ENCODE peak calls at places on chromosomes 7 and 10, in five cellular contexts. U is stomach, L is cardiac muscle cell, H is Panc1, R is upper lobe of right lung. Y is an unnamed sample. For H3K36me3, the result is how much of the 10 kb centered on the place peaks cover.

GRCh38 chr7:64098-64521 is 128.3 kb upstream of the FAM20C start:
- DNase-seq in L (peak), H (peak), R (peak), U (peak), Y (no peak)

GRCh38 chr7:17781491-17782215 is 158.6 kb downstream of the SNX13 start:
- DNase-seq in R (no peak), L (no peak), U (no peak), H (no peak), Y (no peak)

GRCh38 chr10:128013626-128014025 is 106.7 kb downstream of the PTPRE start:
- DNase-seq in R (peak), L (no peak), U (no peak), H (no peak), Y (peak)

GRCh38 chr7:39105720-39106119 is 128.0 kb downstream of the POU6F2 start:
- DNase-seq in H (no peak), U (no peak), L (no peak), R (no peak), Y (no peak)

GRCh38 chr10:132386419-132386831 is 10.6 kb upstream of the PWWP2B start:
- DNase-seq in H (no peak), R (peak), U (no peak), L (no peak), Y (no peak)

GRCh38 chr7:93025389-93025788 is 92.4 kb downstream of the SAMD9 start:
- DNase-seq in L (no peak), H (no peak), R (no peak), U (no peak), Y (no peak)

GRCh38 chr7:155764432-155764798 is 47.8 kb downstream of the SHH start:
- DNase-seq in U (no peak), L (no peak), H (no peak), R (no peak), Y (no peak)

GRCh38 chr7:28236560-28236959 is 56.0 kb upstream of the JAZF1 start:
- DNase-seq in H (no peak), U (no peak), R (no peak), L (no peak), Y (no peak)

GRCh38 chr10:132784582-132785432 is 1.1 kb downstream of the NKX6-2 start:
- DNase-seq in R (no peak), L (no peak), H (no peak), U (no peak), Y (no peak)

GRCh38 chr7:115805458-115805857 is 225.1 kb downstream of the TFEC start:
- DNase-seq in R (no peak), U (no peak), H (no peak), L (no peak), Y (no peak)

GRCh38 chr7:28903779-28904538 is 54.2 kb downstream of the TRIL start:
- DNase-seq in H (no peak), L (no peak), U (no peak), R (no peak), Y (no peak)

GRCh38 chr10:127866276-127867013 is 26.3 kb downstream of the CLRN3 start:
- DNase-seq in R (no peak), H (no peak), L (no peak), U (no peak), Y (no peak)

GRCh38 chr10:71326464-71326881 is 7.4 kb downstream of the SLC29A3 start:
- DNase-seq in H (no peak), R (no peak), L (no peak), U (peak), Y (no peak)

GRCh38 chr7:144830811-144831210 is 5.0 kb downstream of the TPK1 start:
- DNase-seq in L (no peak), R (no peak), H (no peak), U (no peak), Y (no peak)

GRCh38 chr10:96377816-96378294 is 19.1 kb upstream of the OPALIN start:
- DNase-seq in R (no peak), U (no peak), H (no peak), L (no peak), Y (no peak)

GRCh38 chr10:123807444-123808035 is 84.1 kb downstream of the CPXM2 start:
- DNase-seq in L (no peak), R (no peak), U (no peak), H (no peak), Y (no peak)

GRCh38 chr10:30491204-30491603 is 57.2 kb downstream of the MAP3K8 start:
- DNase-seq in L (no peak), R (no peak), H (no peak), U (no peak), Y (no peak)

GRCh38 chr7:98731651-98732050 is 114.6 kb downstream of the NPTX2 start:
- DNase-seq in L (no peak), H (no peak), R (peak), U (no peak), Y (no peak)

GRCh38 chr7:904847-905246 is 28.5 kb downstream of the GET4 start:
- DNase-seq in U (no peak), L (no peak), R (no peak), H (no peak), Y (no peak)

GRCh38 chr10:83764681-83765080 is 374.6 kb upstream of the GHITM start:
- DNase-seq in U (no peak), L (peak), H (no peak), R (no peak), Y (no peak)

GRCh38 chr10:1048349-1048731 is 579 bp downstream of the IDI1 start:
- DNase-seq in H (no peak), R (peak), L (no peak), U (no peak), Y (peak)

GRCh38 chr7:115585015-115585655 is 445.4 kb downstream of the TFEC start:
- DNase-seq in H (no peak), U (no peak), R (no peak), L (no peak), Y (no peak)

GRCh38 chr10:688621-689426 is 644 bp downstream of the DIP2C start:
- DNase-seq in H (no peak), L (peak), U (peak), R (no peak), Y (no peak)

GRCh38 chr7:2526659-2527504 is 7.3 kb downstream of the LFNG start:
- DNase-seq in L (no peak), H (no peak), U (no peak), R (no peak), Y (no peak)

GRCh38 chr7:141354251-141354650 is 197.0 kb upstream of the AGK start:
- DNase-seq in U (no peak), L (no peak), R (no peak), H (no peak), Y (peak)

GRCh38 chr10:116704926-116705325 is 37.4 kb downstream of the HSPA12A start:
- DNase-seq in L (no peak), R (peak), U (peak), H (no peak), Y (no peak)

GRCh38 chr10:124935946-124936345 is 6.0 kb upstream of the ZRANB1 start:
- DNase-seq in L (no peak), H (no peak), R (no peak), U (no peak), Y (no peak)

GRCh38 chr10:100894033-100894432 is 18.7 kb upstream of the SLF2 start:
- DNase-seq in H (no peak), R (no peak), U (no peak), L (no peak), Y (no peak)

GRCh38 chr10:17563452-17563851 is 53.7 kb downstream of the HACD1 start:
- DNase-seq in L (no peak), H (no peak), U (no peak), R (no peak), Y (no peak)

GRCh38 chr10:125141860-125142484 is 18.4 kb downstream of the CTBP2 start:
- DNase-seq in R (no peak), U (no peak), H (no peak), L (no peak), Y (no peak)

GRCh38 chr10:95434583-95434982 is 126.6 kb downstream of the SORBS1 start:
- DNase-seq in H (no peak), L (no peak), U (no peak), R (no peak), Y (no peak)

GRCh38 chr7:1749864-1750466 is 79.9 kb downstream of the ELFN1 start:
- DNase-seq in L (peak), R (no peak), U (no peak), H (no peak), Y (no peak)

GRCh38 chr10:71429929-71430328 is 33.2 kb downstream of the CDH23 start:
- DNase-seq in U (no peak), L (no peak), H (no peak), R (no peak), Y (no peak)

GRCh38 chr7:126574838-126575250 is 677.9 kb downstream of the GRM8 start:
- DNase-seq in L (no peak), H (peak), U (no peak), R (no peak), Y (no peak)

GRCh38 chr7:111676811-111677210 is 114.5 kb upstream of the IMMP2L start:
- DNase-seq in H (no peak), U (no peak), R (no peak), L (no peak), Y (no peak)

GRCh38 chr7:33854951-33855350 is 50.4 kb upstream of the BMPER start:
- DNase-seq in L (no peak), H (no peak), R (no peak), U (no peak), Y (no peak)

GRCh38 chr7:117588352-117588794 is 108.5 kb downstream of the CFTR start:
- DNase-seq in L (no peak), H (no peak), U (no peak), R (no peak), Y (no peak)

GRCh38 chr10:113261130-113261529 is 291.7 kb upstream of the HABP2 start:
- DNase-seq in U (no peak), R (no peak), H (no peak), L (no peak), Y (no peak)

GRCh38 chr10:113266152-113266551 is 286.7 kb upstream of the HABP2 start:
- DNase-seq in U (no peak), H (no peak), L (no peak), R (no peak), Y (no peak)

GRCh38 chr10:113264333-113265131 is 288.3 kb upstream of the HABP2 start:
- DNase-seq in U (no peak), L (no peak), R (no peak), H (no peak), Y (no peak)

GRCh38 chr10:113259841-113260240 is 293.0 kb upstream of the HABP2 start:
- DNase-seq in L (no peak), R (no peak), H (no peak), U (no peak), Y (no peak)

GRCh38 chr10:113261806-113262205 is 291.0 kb upstream of the HABP2 start:
- DNase-seq in L (no peak), U (no peak), R (no peak), H (no peak), Y (no peak)
- H3K27ac ChIP-seq in L (no peak), U (no peak), R (no peak), H (no peak), Y (no peak)

GRCh38 chr10:7804216-7804615 is 14.1 kb upstream of the TAF3 start:
- DNase-seq in U (no peak), L (no peak), H (no peak), R (no peak), Y (no peak)
- H3K36me3 ChIP-seq in U (half or more), L (half or more), H (under half), R (half or more), Y (half or more)

GRCh38 chr7:101823596-101823995 is 6.2 kb downstream of the CUX1 start:
- DNase-seq in L (no peak), U (no peak), R (no peak), H (no peak), Y (no peak)
- H3K4me3 ChIP-seq in L (no peak), U (peak), R (no peak), H (no peak), Y (no peak)

DNA sequence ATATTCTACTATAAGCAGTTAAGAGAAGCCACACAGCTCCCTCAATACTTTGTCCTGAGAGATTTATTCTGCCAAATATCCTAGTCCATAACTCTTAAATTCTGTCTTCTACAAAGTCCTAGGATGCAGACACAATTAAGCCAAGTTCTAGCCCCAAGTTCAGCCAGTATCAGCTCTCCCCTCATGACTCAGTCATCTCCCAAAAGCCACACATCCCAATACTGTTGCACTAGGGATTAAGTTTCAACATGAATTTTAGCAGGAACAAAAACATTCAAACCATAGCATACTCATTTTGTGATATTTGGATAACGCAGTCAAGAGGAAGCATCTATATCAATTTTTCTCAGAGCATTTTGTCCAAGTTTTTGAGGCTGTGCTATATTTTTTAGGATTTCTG is 277.4 kb downstream of the FZD1 start:
- DNase-seq in U (no peak), R (no peak), H (no peak), L (no peak), Y (no peak)
- H3K27ac ChIP-seq in U (no peak), R (no peak), H (no peak), L (no peak), Y (no peak)

GRCh38 chr7:127850195-127850594 is 181.0 kb downstream of the LRRC4 start:
- DNase-seq in H (no peak), L (no peak), R (no peak), U (no peak), Y (no peak)
- H3K36me3 ChIP-seq in H (under half), L (under half), R (under half), U (under half), Y (under half)